ENCODE peak calls at places on chromosomes 3 and 15, in four cellular contexts. V is GM12891, W is spleen, O is breast epithelium. T is an unnamed sample.

GRCh38 chr3:4866841-4867240 is 112.4 kb upstream of the BHLHE40 start:
- DNase-seq in V (no peak), W (no peak), O (no peak), T (peak)

GRCh38 chr3:17891139-17891850 is 148.9 kb upstream of the TBC1D5 start:
- DNase-seq in V (no peak), W (no peak), O (no peak), T (no peak)

GRCh38 chr15:50028323-50028722 is 90.7 kb downstream of the ATP8B4 start:
- DNase-seq in V (no peak), W (no peak), O (no peak), T (no peak)

GRCh38 chr15:67746022-67746421 is 79.3 kb upstream of the SKOR1 start:
- DNase-seq in V (no peak), W (no peak), O (no peak), T (no peak)

GRCh38 chr15:81335631-81336030 is 11.7 kb upstream of the STARD5 start:
- DNase-seq in V (no peak), W (no peak), O (no peak), T (no peak)

GRCh38 chr3:124627501-124627908 is 102.7 kb upstream of the UMPS start:
- DNase-seq in V (no peak), W (no peak), O (no peak), T (peak)

GRCh38 chr3:173744479-173744878 is 346.9 kb downstream of the NLGN1 start:
- DNase-seq in V (no peak), W (no peak), O (no peak), T (peak)

GRCh38 chr15:38928431-38928830 is 363.8 kb upstream of the RASGRP1 start:
- DNase-seq in V (no peak), W (no peak), O (no peak), T (no peak)

GRCh38 chr15:61201322-61201721 is 27.8 kb downstream of the RORA start:
- DNase-seq in V (no peak), W (no peak), O (no peak), T (no peak)

GRCh38 chr3:43071313-43071893 is 34.5 kb downstream of the POMGNT2 start:
- DNase-seq in V (no peak), W (no peak), O (no peak), T (no peak)

GRCh38 chr15:70535071-70535954 is 228.0 kb downstream of the UACA start:
- DNase-seq in V (peak), W (peak), O (no peak), T (no peak)

GRCh38 chr3:169334994-169335393 is 328.5 kb downstream of the MECOM start:
- DNase-seq in V (no peak), W (no peak), O (no peak), T (peak)

GRCh38 chr3:54988302-54989022 is 60.6 kb upstream of the LRTM1 start:
- DNase-seq in V (no peak), W (no peak), O (no peak), T (no peak)

GRCh38 chr3:42651248-42652091 is 2.0 kb upstream of the ZBTB47 start:
- DNase-seq in V (no peak), W (no peak), O (no peak), T (no peak)

GRCh38 chr3:148605551-148605950 is 92.2 kb upstream of the AGTR1 start:
- DNase-seq in V (no peak), W (no peak), O (no peak), T (no peak)

GRCh38 chr15:67520976-67521769 is at the start of gene C15orf61:
- DNase-seq in V (peak), W (peak), O (peak), T (peak)

GRCh38 chr15:63611217-63611616 is 14.0 kb downstream of the FBXL22 start:
- DNase-seq in V (no peak), W (no peak), O (no peak), T (no peak)

GRCh38 chr3:103813955-103814354 is 1379.1 kb downstream of the ZPLD1 start:
- DNase-seq in V (no peak), W (no peak), O (no peak), T (no peak)

GRCh38 chr15:66940368-66940767 is 125.0 kb upstream of the SMAD3 start:
- DNase-seq in V (peak), W (no peak), O (no peak), T (no peak)

GRCh38 chr3:186789554-186790260 is 6.3 kb downstream of the EIF4A2 start:
- DNase-seq in V (no peak), W (no peak), O (no peak), T (no peak)

GRCh38 chr3:13122101-13123055 is 49.1 kb upstream of the IQSEC1 start:
- DNase-seq in V (no peak), W (peak), O (no peak), T (no peak)

GRCh38 chr3:51710631-51711351 is 3.9 kb downstream of the GRM2 start:
- DNase-seq in V (peak), W (no peak), O (peak), T (no peak)

GRCh38 chr3:197718904-197719303 is 17.8 kb downstream of the RUBCN start:
- DNase-seq in V (no peak), W (no peak), O (no peak), T (peak)

GRCh38 chr3:108171095-108171494 is 51.1 kb downstream of the IFT57 start:
- DNase-seq in V (no peak), W (no peak), O (no peak), T (no peak)

GRCh38 chr3:160885791-160886286 is 129.8 kb downstream of the PPM1L start:
- DNase-seq in V (no peak), W (no peak), O (no peak), T (peak)

GRCh38 chr3:15102833-15103232 is 3.9 kb upstream of the RBSN start:
- DNase-seq in V (no peak), W (no peak), O (no peak), T (no peak)

GRCh38 chr3:20572473-20572872 is 386.5 kb upstream of the SGO1 start:
- DNase-seq in V (no peak), W (no peak), O (no peak), T (no peak)

GRCh38 chr3:129934234-129935123 is 40.0 kb upstream of the TRH start:
- DNase-seq in V (peak), W (peak), O (no peak), T (peak)

GRCh38 chr3:16302082-16302631 is 37.1 kb downstream of the OXNAD1 start:
- DNase-seq in V (no peak), W (no peak), O (no peak), T (no peak)

GRCh38 chr3:185400340-185400667 is 37.4 kb downstream of the MAP3K13 start:
- DNase-seq in V (no peak), W (no peak), O (no peak), T (no peak)

GRCh38 chr15:22239806-22240180 is 159.5 kb downstream of the OR4M2 start:
- DNase-seq in V (no peak), W (no peak), O (no peak), T (no peak)

GRCh38 chr3:126999383-126999782 is 16.5 kb downstream of the PLXNA1 start:
- DNase-seq in V (no peak), W (no peak), O (no peak), T (no peak)

GRCh38 chr15:88465633-88466219 is 1.5 kb downstream of the MRPL46 start:
- DNase-seq in V (no peak), W (no peak), O (no peak), T (peak)

GRCh38 chr3:128492353-128493220 is at the start of gene GATA2:
- DNase-seq in V (no peak), W (peak), O (no peak), T (peak)
- TF ChIP-seq POLR2A in V (no peak), W (no peak), O (no peak), T (peak)

DNA sequence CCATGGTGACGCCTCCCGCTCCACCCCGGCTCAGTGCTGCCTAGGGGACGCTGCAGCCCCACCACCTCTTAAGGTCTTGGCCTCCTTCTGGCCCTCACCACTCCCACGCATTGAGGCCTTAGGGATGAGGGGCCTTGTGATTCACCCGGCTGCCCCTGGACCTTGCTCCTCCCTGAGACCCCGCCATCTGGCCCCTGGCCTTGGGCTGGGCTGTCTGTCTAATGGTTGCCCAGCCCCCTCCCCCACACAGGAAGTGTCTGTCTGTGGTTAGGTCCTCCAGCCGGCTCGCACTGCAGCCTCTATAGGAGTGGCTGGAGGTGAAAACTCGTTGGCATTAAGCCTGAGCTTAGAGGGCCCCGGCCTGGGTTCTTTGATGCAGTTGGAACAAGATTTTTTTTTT is 21.5 kb upstream of the MTHFS start:
- DNase-seq in V (no peak), W (peak), O (no peak), T (no peak)
- TF ChIP-seq POLR2A in V (no peak), W (no peak), O (no peak), T (no peak)

GRCh38 chr3:151946606-151947005 is 73.2 kb downstream of the SUCNR1 start:
- DNase-seq in V (no peak), W (no peak), O (no peak), T (no peak)
- TF ChIP-seq POLR2A in V (no peak), W (no peak), O (no peak), T (no peak)

GRCh38 chr3:50316657-50317242 is 5.8 kb downstream of the HYAL2 start:
- DNase-seq in V (no peak), W (peak), O (peak), T (peak)
- TF ChIP-seq POLR2A in V (no peak), W (no peak), O (no peak), T (no peak)

GRCh38 chr3:146636881-146637280 is 31.7 kb upstream of the PLSCR5 start:
- DNase-seq in V (no peak), W (no peak), O (no peak), T (no peak)
- TF ChIP-seq POLR2A in V (no peak), W (no peak), O (no peak), T (no peak)

DNA sequence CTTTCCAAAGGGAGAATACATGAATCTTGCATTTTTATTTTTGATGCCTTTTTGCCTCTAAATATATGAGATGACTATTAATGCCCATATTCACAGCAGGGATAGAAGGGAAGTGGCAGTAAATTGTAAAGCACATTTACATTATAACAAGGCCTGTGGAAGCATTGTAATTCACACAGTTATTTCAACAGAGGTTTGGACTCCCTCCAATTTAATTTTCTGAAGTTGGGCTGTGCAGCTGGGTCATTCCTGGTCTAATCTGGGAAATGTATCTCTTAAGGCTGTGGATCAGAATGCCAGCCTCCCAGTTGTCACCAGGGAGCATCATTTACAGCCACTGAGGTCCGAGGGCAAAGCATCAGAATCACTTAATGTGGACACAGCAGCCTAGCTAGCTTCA is 434.5 kb downstream of the MFSD1 start:
- DNase-seq in V (no peak), W (no peak), O (no peak), T (peak)
- TF ChIP-seq POLR2A in V (no peak), W (no peak), O (no peak), T (no peak)

GRCh38 chr3:143084856-143085731 is 34.5 kb upstream of the CHST2 start:
- DNase-seq in V (no peak), W (peak), O (no peak), T (peak)
- TF ChIP-seq POLR2A in V (no peak), W (no peak), O (no peak), T (no peak)

DNA sequence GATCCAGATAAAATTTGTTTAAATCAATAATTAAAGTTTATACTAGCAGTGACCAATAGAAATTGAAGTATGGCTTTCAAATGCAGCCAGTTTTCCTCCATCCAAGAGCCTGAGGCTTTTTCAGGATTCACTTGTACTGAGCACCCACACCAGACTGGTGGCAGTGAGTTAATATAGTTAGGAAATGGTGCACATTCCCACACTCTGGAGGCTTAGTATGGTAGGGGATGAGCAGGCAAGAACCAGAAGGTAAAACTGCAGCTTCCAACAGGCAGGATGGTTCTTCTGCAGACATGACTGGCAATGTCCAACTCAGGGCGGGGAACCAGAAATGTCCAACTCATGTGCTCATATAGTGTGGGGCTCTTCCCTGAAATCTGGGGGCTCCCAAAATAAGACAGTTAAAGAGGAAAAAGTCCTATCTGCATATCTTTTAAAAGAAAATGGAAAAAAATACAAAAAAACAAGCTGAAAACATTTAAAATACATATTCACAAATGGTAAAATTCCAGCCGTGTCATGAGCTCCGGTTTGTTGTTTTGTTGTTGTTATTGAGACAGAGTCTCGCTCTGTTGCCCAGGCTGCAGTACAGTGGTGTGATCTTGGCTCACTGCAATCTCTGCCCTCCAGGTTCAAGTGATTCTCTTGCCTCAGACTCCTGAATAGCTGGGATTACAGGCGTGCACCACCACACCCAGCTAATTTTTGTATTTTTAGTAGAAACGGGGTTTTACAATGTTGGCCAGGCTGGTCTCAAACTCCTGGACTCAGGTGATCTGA is 18.4 kb upstream of the ZNF445 start:
- DNase-seq in V (no peak), W (no peak), O (no peak), T (no peak)
- TF ChIP-seq POLR2A in V (no peak), W (no peak), O (no peak), T (no peak)

GRCh38 chr15:58227706-58228543 is 89.7 kb downstream of the AQP9 start:
- DNase-seq in V (peak), W (peak), O (peak), T (peak)
- TF ChIP-seq POLR2A in V (no peak), W (no peak), O (no peak), T (no peak)